ENCODE peak calls at places on chromosome 13, in seven cellular contexts. S is ovary, J is tibial nerve, W is A549, M is K562, H is HepG2, A is stomach. B is an unnamed sample.

GRCh38 chr13:106104281-106104901 is 431.1 kb downstream of the EFNB2 start:
- DNase-seq in A (no peak), W (peak; percentile 54), H (no peak), J (no peak), S (no peak), M (no peak), B (no peak)

GRCh38 chr13:103055166-103055565 is 11.1 kb downstream of the SLC10A2 start:
- DNase-seq in J (no peak), W (no peak), M (no peak), A (no peak), H (no peak), S (no peak), B (no peak)

GRCh38 chr13:49791214-49791752 is 1.2 kb downstream of the KPNA3 start:
- DNase-seq in M (no peak), H (peak; percentile 84), A (no peak), W (no peak), S (no peak), J (no peak), B (peak; percentile 54)

GRCh38 chr13:98509271-98510155 is 67.4 kb downstream of the STK24 start:
- DNase-seq in A (peak; percentile 66), M (peak; percentile 80), J (no peak), W (peak; percentile 28), H (peak; percentile 30), S (no peak), B (no peak)

GRCh38 chr13:45812599-45813372 is 38.8 kb downstream of the SIAH3 start:
- DNase-seq in S (no peak), H (no peak), W (no peak), M (no peak), J (no peak), A (no peak), B (no peak)

GRCh38 chr13:76939215-76939614 is 9.1 kb upstream of the ACOD1 start:
- DNase-seq in A (no peak), W (no peak), J (no peak), S (no peak), H (no peak), M (no peak), B (no peak)

GRCh38 chr13:48429886-48430285 is 17.0 kb upstream of the LPAR6 start:
- DNase-seq in W (no peak), J (no peak), A (no peak), S (no peak), M (no peak), H (no peak), B (no peak)

GRCh38 chr13:50353651-50354415 is 338.6 kb downstream of the KCNRG start:
- DNase-seq in S (no peak), A (no peak), M (no peak), H (no peak), W (no peak), J (no peak), B (no peak)

GRCh38 chr13:44219808-44220544 is 153.6 kb upstream of the SERP2 start:
- DNase-seq in J (no peak), S (no peak), H (no peak), M (no peak), W (peak; percentile 19), A (no peak), B (no peak)

GRCh38 chr13:77300176-77301141 is 26.4 kb downstream of the MYCBP2 start:
- DNase-seq in H (no peak), S (no peak), J (no peak), M (no peak), W (peak; percentile 6), A (no peak), B (no peak)

GRCh38 chr13:97401421-97401820 is 32.5 kb upstream of the RAP2A start:
- DNase-seq in H (no peak), S (no peak), J (no peak), W (no peak), M (no peak), A (no peak), B (no peak)

GRCh38 chr13:20424959-20425358 is 100.7 kb downstream of the CRYL1 start:
- DNase-seq in A (no peak), W (no peak), M (no peak), H (no peak), J (no peak), S (peak; percentile 67), B (no peak)
- TF ChIP-seq EP300 in A (no peak), W (no peak), M (no peak), H (no peak), J (no peak), S (no peak), B (no peak)

GRCh38 chr13:90365130-90365529 is 982.4 kb upstream of the MIR17HG start:
- DNase-seq in W (no peak), J (no peak), H (no peak), M (no peak), A (no peak), S (no peak), B (no peak)
- TF ChIP-seq CTCF in W (peak; percentile 6), J (no peak), H (no peak), M (no peak), A (no peak), S (no peak), B (no peak)

GRCh38 chr13:30718661-30719520 is 16.5 kb upstream of the ALOX5AP start:
- DNase-seq in S (no peak), J (no peak), A (no peak), W (peak; percentile 25), H (peak; percentile 24), M (no peak), B (no peak)

GRCh38 chr13:30715837-30716236 is 19.5 kb upstream of the ALOX5AP start:
- DNase-seq in W (no peak), S (no peak), H (no peak), M (no peak), A (no peak), J (no peak), B (no peak)

GRCh38 chr13:30719521-30719914 is 15.8 kb upstream of the ALOX5AP start:
- DNase-seq in H (no peak), A (no peak), W (no peak), M (no peak), J (no peak), S (no peak), B (no peak)

GRCh38 chr13:30722361-30722760 is 13.0 kb upstream of the ALOX5AP start:
- DNase-seq in A (no peak), J (no peak), S (no peak), M (no peak), H (no peak), W (no peak), B (no peak)

DNA sequence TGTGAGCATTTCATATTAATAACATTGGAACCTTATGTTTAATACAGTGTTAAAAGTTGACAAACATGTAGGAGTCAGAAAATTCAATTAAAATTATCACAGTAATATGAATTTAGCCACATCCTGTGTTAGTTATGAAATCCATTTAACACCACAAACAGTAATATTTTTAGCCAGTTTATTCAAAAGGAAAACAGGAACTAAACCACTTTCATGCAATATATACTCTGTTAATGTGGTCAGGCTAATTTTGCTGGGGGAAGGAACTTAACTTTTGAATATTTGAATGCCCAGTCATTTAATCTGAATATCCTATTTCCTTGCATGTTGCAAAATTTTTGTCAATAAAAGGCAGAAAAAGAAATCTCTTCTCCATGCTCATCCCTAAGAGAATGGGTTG is 14.9 kb upstream of the ALOX5AP start:
- DNase-seq in W (no peak), S (no peak), M (no peak), H (no peak), J (no peak), A (no peak), B (no peak)
- TF ChIP-seq EP300 in W (no peak), S (no peak), M (no peak), H (no peak), J (no peak), A (no peak), B (no peak)

GRCh38 chr13:108345016-108345415 is 75.5 kb downstream of the TNFSF13B start:
- DNase-seq in J (no peak), W (no peak), A (no peak), S (no peak), M (no peak), H (no peak), B (no peak)
- TF ChIP-seq CTCF in J (no peak), W (no peak), A (no peak), S (no peak), M (peak; percentile 4), H (no peak), B (no peak)

DNA sequence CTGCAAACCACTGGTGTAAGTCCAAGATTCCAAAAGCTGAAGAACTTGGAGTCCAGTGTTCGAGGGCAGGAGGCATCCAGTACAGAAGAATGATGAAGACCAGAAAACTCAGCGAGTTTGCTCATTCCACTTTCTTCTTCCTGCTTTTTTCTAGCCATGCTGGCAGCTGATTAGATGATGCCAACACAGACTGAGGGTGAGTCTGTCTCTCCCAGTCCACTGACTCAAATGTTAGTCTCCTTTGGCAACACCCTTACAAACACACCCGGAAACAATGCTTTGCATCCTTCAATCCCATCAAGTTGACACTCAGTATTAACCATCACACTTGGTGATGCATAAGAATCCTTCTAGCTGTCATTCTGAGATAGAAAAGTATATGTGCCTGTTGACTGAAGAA is 1504.6 kb downstream of the EFNB2 start:
- DNase-seq in J (no peak), M (no peak), W (no peak), A (no peak), S (no peak), H (no peak), B (no peak)
- TF ChIP-seq EP300 in J (no peak), M (no peak), W (no peak), A (no peak), S (no peak), H (no peak), B (no peak)

GRCh38 chr13:94414141-94414540 is 65.3 kb downstream of the DCT start:
- DNase-seq in A (no peak), M (no peak), H (no peak), S (no peak), W (no peak), J (no peak), B (no peak)

GRCh38 chr13:94417294-94417693 is 62.2 kb downstream of the DCT start:
- DNase-seq in W (no peak), A (no peak), S (no peak), M (no peak), J (no peak), H (no peak), B (no peak)

GRCh38 chr13:94419304-94419943 is 60.1 kb downstream of the DCT start:
- DNase-seq in H (no peak), A (no peak), J (no peak), M (no peak), S (no peak), W (no peak), B (no peak)

GRCh38 chr13:94415484-94415883 is 64.0 kb downstream of the DCT start:
- DNase-seq in S (no peak), M (no peak), A (no peak), H (no peak), W (no peak), J (no peak), B (no peak)

GRCh38 chr13:94416454-94417080 is 62.9 kb downstream of the DCT start:
- DNase-seq in S (no peak), W (no peak), A (no peak), J (no peak), M (no peak), H (peak; percentile 67), B (peak; percentile 34)
- TF ChIP-seq CTCF in S (no peak), W (no peak), A (no peak), J (no peak), M (peak; percentile 48), H (peak; percentile 87), B (peak; percentile 27)